ENCODE peak calls at places on chromosomes 3 and 15, in six cellular contexts. N, X, U, L, E and R are unnamed samples.

GRCh38 chr15:34783986-34784385 is 11.4 kb downstream of the ACTC1 start:
- DNase-seq in N (no peak), E (peak; percentile 27), X (no peak), U (no peak), L (no peak), R (no peak)

GRCh38 chr15:55970286-55970685 is 23.1 kb downstream of the NEDD4 start:
- DNase-seq in U (no peak), L (no peak), E (no peak), X (no peak), N (no peak), R (no peak)

GRCh38 chr15:55778932-55779331 is 36.0 kb upstream of the PRTG start:
- DNase-seq in L (no peak), E (no peak), N (no peak), U (no peak), X (no peak), R (no peak)

GRCh38 chr15:73839699-73840098 is 33.7 kb upstream of the TBC1D21 start:
- DNase-seq in E (no peak), N (no peak), L (no peak), U (no peak), X (no peak), R (no peak)

GRCh38 chr15:70629735-70630273 is 133.6 kb downstream of the UACA start:
- DNase-seq in E (no peak), N (no peak), L (no peak), U (no peak), X (no peak), R (no peak)

GRCh38 chr3:69012836-69013255 is 638 bp downstream of the EOGT start:
- DNase-seq in U (peak; percentile 25), L (no peak), N (peak; percentile 59), E (peak; percentile 45), X (peak; percentile 72), R (peak; percentile 52)

GRCh38 chr15:69648775-69649735 is 196.4 kb downstream of the RPLP1 start:
- DNase-seq in L (no peak), X (no peak), U (no peak), N (no peak), E (no peak), R (no peak)

GRCh38 chr3:59502806-59503205 is 453.0 kb upstream of the CFAP20DC start:
- DNase-seq in E (no peak), U (peak; percentile 86), X (no peak), L (peak; percentile 30), N (no peak), R (peak; percentile 84)

GRCh38 chr15:93452537-93453211 is 363.7 kb upstream of the RGMA start:
- DNase-seq in L (no peak), N (no peak), E (no peak), X (no peak), U (no peak), R (no peak)

GRCh38 chr3:185726254-185726967 is 98.4 kb downstream of the IGF2BP2 start:
- DNase-seq in X (no peak), L (no peak), E (peak; percentile 41), N (peak; percentile 57), U (no peak), R (no peak)

GRCh38 chr15:79965836-79966630 is 5.0 kb downstream of the BCL2A1 start:
- DNase-seq in E (no peak), N (peak; percentile 78), U (no peak), X (no peak), L (no peak), R (no peak)

GRCh38 chr3:125266976-125267375 is 54.4 kb upstream of the SLC12A8 start:
- DNase-seq in L (no peak), U (no peak), X (no peak), E (no peak), N (no peak), R (no peak)

GRCh38 chr15:63025460-63025859 is 17.1 kb upstream of the TPM1 start:
- DNase-seq in L (no peak), X (no peak), N (no peak), E (no peak), U (no peak), R (no peak)
- TF ChIP-seq CTCF in L (no peak), X (no peak), N (no peak), E (no peak), U (no peak), R (no peak)

GRCh38 chr3:117674321-117674720 is 964.7 kb downstream of the TUSC7 start:
- DNase-seq in N (no peak), L (no peak), U (no peak), X (no peak), E (no peak), R (no peak)
- H3K4me3 ChIP-seq in N (no peak overlapping the region), L (no peak overlapping the region), U (no peak overlapping the region), X (no peak overlapping the region), E (no peak overlapping the region), R (no peak overlapping the region)

GRCh38 chr3:106365061-106365691 is 496.4 kb upstream of the CBLB start:
- DNase-seq in X (no peak), L (no peak), U (no peak), E (no peak), N (no peak), R (no peak)
- TF ChIP-seq CTCF in X (no peak), L (no peak), U (no peak), E (no peak), N (no peak), R (no peak)

DNA sequence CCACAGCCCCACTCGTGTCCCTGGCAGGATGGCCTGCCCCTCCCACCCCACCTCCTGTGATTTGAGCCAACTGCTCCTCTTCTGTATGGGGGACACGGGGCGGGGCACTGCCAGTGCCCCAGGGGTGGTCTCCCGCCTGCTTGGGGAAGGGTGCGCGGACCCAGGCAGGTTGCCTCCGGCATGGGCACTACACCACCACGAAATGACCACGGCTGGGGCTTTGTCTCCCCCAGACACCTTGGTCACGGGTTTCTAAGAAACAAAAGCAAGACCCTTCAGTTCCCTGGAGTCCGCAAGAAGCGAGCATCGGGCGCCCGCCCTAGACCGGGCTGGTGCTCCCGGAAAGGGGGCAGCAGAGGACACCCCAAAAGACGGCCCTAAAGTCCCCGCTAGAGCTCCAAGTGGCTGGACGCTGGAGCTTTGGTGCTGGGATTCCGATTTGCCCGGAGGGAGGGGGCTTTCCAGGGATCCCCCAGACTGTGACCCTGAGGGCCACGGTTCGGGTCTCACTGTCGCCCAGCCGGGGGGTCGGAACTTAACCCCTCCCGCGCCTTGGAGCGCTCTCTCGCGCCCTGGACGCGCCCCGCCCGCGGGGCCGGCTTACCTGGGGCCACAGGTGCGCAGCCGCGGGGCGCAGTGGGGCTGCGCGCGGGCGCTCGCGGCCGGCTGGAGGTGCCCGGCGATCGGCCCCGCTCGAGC is 219.5 kb upstream of the PRICKLE2 start:
- DNase-seq in E (no peak), X (no peak), U (no peak), L (no peak), N (no peak), R (no peak)
- H3K4me3 ChIP-seq in E (peak overlapping the region; percentile 54), X (peak overlapping the region; percentile 63), U (peak overlapping the region; percentile 64), L (peak overlapping the region; percentile 42), N (peak overlapping the region; percentile 36), R (peak overlapping the region; percentile 53)

GRCh38 chr3:53154731-53155320 is 6.2 kb upstream of the PRKCD start:
- DNase-seq in E (no peak), X (no peak), L (no peak), U (no peak), N (no peak), R (no peak)

GRCh38 chr3:53153914-53154434 is 7.0 kb upstream of the PRKCD start:
- DNase-seq in N (no peak), X (no peak), E (no peak), U (no peak), L (no peak), R (no peak)

GRCh38 chr3:53157974-53158580 is 2.9 kb upstream of the PRKCD start:
- DNase-seq in U (no peak), E (no peak), N (no peak), X (no peak), L (no peak), R (no peak)

GRCh38 chr3:53155763-53156162 is 5.2 kb upstream of the PRKCD start:
- DNase-seq in E (no peak), L (no peak), X (no peak), U (no peak), N (no peak), R (no peak)

GRCh38 chr3:53156368-53156834 is 4.6 kb upstream of the PRKCD start:
- DNase-seq in L (no peak), U (no peak), E (no peak), N (no peak), X (no peak), R (no peak)
- TF ChIP-seq CTCF in L (no peak), U (no peak), E (no peak), N (no peak), X (no peak), R (no peak)

GRCh38 chr3:141797167-141797773 is 34.1 kb downstream of the GRK7 start:
- DNase-seq in N (peak; percentile 20), E (peak; percentile 59), L (no peak), X (peak; percentile 37), U (peak; percentile 25), R (peak; percentile 71)
- H3K4me3 ChIP-seq in N (no peak overlapping the region), E (peak overlapping the region; percentile 41), L (no peak overlapping the region), X (no peak overlapping the region), U (peak overlapping the region; percentile 44), R (peak overlapping the region; percentile 6)

GRCh38 chr15:95019907-95020306 is 788.5 kb downstream of the MCTP2 start:
- DNase-seq in L (no peak), X (no peak), E (no peak), N (no peak), U (no peak), R (no peak)

GRCh38 chr15:95025924-95026728 is 794.8 kb downstream of the MCTP2 start:
- DNase-seq in U (peak; percentile 84), L (peak; percentile 46), X (peak; percentile 64), N (peak; percentile 35), E (peak; percentile 49), R (peak; percentile 75)

GRCh38 chr15:95018888-95019545 is 787.7 kb downstream of the MCTP2 start:
- DNase-seq in L (no peak), N (peak; percentile 10), U (peak; percentile 71), E (no peak), X (no peak), R (peak; percentile 72)

GRCh38 chr15:95021816-95022215 is 790.5 kb downstream of the MCTP2 start:
- DNase-seq in X (no peak), L (no peak), N (no peak), U (no peak), E (no peak), R (no peak)

GRCh38 chr15:95024388-95024787 is 793.0 kb downstream of the MCTP2 start:
- DNase-seq in U (peak; percentile 37), L (no peak), X (peak; percentile 49), N (no peak), E (no peak), R (peak; percentile 50)
- TF ChIP-seq CTCF in U (peak; percentile 60), L (peak; percentile 44), X (peak; percentile 62), N (peak; percentile 4), E (no peak), R (peak; percentile 53)

DNA sequence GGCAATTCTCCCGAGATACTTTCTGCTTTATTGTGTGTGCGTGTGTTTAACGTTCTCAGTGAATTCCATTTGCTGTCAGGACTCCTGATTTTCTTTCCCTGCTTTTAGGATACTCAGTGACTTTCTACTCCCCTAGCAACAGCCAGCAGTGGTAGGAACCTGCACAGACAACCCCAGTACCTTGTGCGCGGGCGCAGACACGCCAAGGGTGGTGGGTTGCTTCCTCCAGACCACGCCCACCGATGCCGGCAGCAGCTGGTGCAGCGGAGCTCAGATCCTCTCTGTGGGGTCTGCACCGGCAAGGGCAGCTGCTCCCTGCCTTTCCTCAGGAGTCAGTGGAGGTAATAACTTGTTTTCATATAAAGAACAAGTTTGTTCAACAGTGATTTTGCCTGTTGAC is 225.1 kb upstream of the NDN start:
- DNase-seq in E (peak; percentile 66), L (no peak), N (no peak), X (peak; percentile 45), U (no peak), R (no peak)
- H3K4me3 ChIP-seq in E (peak overlapping the region; percentile 24), L (no peak overlapping the region), N (no peak overlapping the region), X (peak overlapping the region; percentile 10), U (no peak overlapping the region), R (no peak overlapping the region)